ENCODE peak calls at places on chromosomes 4 and X, in five cellular contexts. G is IMR-90; F is lower lobe of right lung; T is CD8-positive, alpha-beta T cell; W is CD4-positive, alpha-beta T cell. B is an unnamed sample.

GRCh38 chr4:80141543-80141942 is 55.8 kb upstream of the PRDM8 start:
- ATAC-seq in G (no peak), F (no peak), T (no peak), W (no peak), B (no peak)

GRCh38 chr4:152090543-152090942 is 329.7 kb upstream of the GATB start:
- ATAC-seq in G (peak), F (no peak), T (peak), W (peak), B (no peak)

GRCh38 chrX:140815868-140816267 is 106.3 kb downstream of the LINC00632 start:
- ATAC-seq in G (no peak), F (no peak), T (no peak), W (no peak), B (no peak)

GRCh38 chr4:8585186-8585585 is 5.0 kb downstream of the GPR78 start:
- ATAC-seq in G (no peak), F (no peak), T (no peak), W (no peak), B (no peak)

GRCh38 chr4:2386717-2387116 is 31.7 kb downstream of the ZFYVE28 start:
- ATAC-seq in G (no peak), F (no peak), T (no peak), W (no peak), B (no peak)

GRCh38 chr4:44760142-44760898 is 34.0 kb upstream of the GNPDA2 start:
- ATAC-seq in G (peak), F (peak), T (peak), W (peak), B (peak)

GRCh38 chrX:101642086-101642485 is 17.6 kb downstream of the ARMCX2 start:
- ATAC-seq in G (no peak), F (no peak), T (no peak), W (no peak), B (no peak)

GRCh38 chr4:2849267-2850140 is 5.9 kb downstream of the ADD1 start:
- ATAC-seq in G (peak), F (peak), T (no peak), W (no peak), B (no peak)

GRCh38 chr4:42281324-42282020 is 115.8 kb upstream of the SHISA3 start:
- ATAC-seq in G (no peak), F (no peak), T (no peak), W (no peak), B (no peak)

GRCh38 chr4:26687728-26688127 is 103.8 kb downstream of the TBC1D19 start:
- ATAC-seq in G (peak), F (no peak), T (no peak), W (no peak), B (no peak)

GRCh38 chr4:113349400-113349799 is 299.9 kb downstream of the ANK2 start:
- ATAC-seq in G (no peak), F (no peak), T (no peak), W (no peak), B (no peak)

GRCh38 chrX:56623316-56623715 is 59.9 kb downstream of the UBQLN2 start:
- ATAC-seq in G (no peak), F (no peak), T (no peak), W (no peak), B (no peak)

GRCh38 chrX:13001961-13002671 is 27.2 kb downstream of the TMSB4X start:
- ATAC-seq in G (peak), F (no peak), T (peak), W (peak), B (no peak)

DNA sequence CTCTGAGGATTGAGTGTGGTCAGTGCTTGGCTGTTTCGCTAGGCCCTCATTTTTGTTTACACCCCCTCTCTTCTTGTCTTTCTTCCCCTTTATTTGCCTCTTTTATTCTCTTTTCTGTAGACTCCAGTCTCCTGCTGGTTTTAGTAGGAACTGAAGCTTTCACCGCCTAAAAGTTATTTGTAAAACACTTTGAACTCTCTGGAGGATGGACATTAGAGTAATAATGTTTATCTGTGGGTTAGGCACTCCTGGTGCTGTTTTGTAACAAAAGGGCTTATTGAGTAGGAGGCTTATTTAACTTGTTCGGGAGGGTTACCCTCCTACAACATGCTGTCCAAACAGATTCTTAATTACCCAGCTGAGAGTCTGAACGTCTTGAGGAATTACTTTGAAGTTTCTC is 1.6 kb upstream of the ARHGAP10 start:
- ATAC-seq in G (no peak), F (no peak), T (no peak), W (no peak), B (no peak)
- H3K27ac ChIP-seq in G (no peak), F (no peak), T (no peak), W (no peak), B (no peak)

GRCh38 chr4:37864786-37865185 is 26.1 kb upstream of the TBC1D1 start:
- ATAC-seq in G (no peak), F (peak), T (no peak), W (no peak), B (no peak)

GRCh38 chr4:37872310-37872988 is 18.4 kb upstream of the TBC1D1 start:
- ATAC-seq in G (no peak), F (no peak), T (no peak), W (no peak), B (no peak)

GRCh38 chr4:37865450-37865849 is 25.4 kb upstream of the TBC1D1 start:
- ATAC-seq in G (no peak), F (no peak), T (no peak), W (no peak), B (peak)

GRCh38 chr4:37867102-37867501 is 23.8 kb upstream of the TBC1D1 start:
- ATAC-seq in G (no peak), F (no peak), T (no peak), W (no peak), B (no peak)
- H3K27ac ChIP-seq in G (no peak), F (no peak), T (no peak), W (no peak), B (no peak)

DNA sequence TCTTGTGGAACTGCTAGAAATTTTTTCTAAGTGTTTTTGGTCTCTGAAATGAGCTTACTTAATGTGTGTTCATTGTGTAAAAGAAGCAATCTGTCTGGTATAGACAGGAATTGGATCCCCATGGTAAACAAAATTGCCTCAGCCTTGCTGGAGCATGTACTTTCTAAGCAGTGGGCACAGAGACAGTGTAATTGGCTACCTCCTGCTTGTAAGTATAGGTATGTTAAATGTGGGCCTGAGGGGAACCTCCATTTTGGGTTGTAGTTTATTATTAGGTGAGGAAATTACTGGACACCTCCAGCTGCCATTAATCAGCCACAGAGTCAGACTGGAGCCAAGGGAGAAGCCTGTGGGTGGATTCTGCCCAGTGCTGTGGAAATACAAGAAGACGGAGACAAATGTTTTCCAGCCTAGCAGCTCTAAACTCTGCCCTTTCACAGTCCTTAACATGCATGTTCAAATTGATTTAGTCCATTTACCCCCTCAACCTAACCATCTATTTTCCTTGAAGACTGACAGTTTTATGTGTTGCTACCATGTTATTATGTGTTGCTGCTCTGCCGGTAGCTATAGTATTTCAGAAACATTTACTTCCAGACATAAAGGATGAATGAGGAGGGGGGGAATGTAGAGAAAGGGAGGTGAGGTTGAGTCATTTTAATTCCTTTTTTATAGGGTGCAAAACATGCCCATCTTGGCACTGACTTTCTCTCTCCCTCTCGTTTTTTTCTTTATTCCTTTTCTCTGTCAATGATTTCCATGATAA is 473.1 kb downstream of the SPRY1 start:
- ATAC-seq in G (no peak), F (peak), T (no peak), W (no peak), B (peak)
- H3K27ac ChIP-seq in G (no peak), F (no peak), T (no peak), W (no peak), B (peak)

DNA sequence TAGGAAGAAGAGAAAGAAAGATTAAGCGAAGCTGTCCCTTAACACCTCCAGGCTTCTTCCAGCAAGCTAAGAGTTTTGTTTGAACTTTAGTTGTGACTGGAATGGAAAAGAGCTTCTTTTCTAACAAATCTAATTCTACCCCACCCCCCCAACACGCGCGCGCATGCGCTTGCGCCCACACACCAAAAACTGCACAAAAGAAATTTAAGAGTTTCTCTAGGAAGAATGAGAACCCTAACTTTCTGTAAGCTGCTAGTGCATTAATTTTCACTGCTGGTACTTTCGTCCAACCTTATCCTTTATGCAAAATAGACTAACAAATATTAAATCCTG is 9.0 kb upstream of the INTU start:
- ATAC-seq in G (peak), F (peak), T (no peak), W (no peak), B (no peak)
- H3K27ac ChIP-seq in G (peak), F (peak), T (no peak), W (no peak), B (peak)

GRCh38 chr4:40331092-40331824 is 3.9 kb upstream of the CHRNA9 start:
- ATAC-seq in G (no peak), F (no peak), T (no peak), W (no peak), B (no peak)
- H3K27ac ChIP-seq in G (no peak), F (no peak), T (no peak), W (no peak), B (no peak)

DNA sequence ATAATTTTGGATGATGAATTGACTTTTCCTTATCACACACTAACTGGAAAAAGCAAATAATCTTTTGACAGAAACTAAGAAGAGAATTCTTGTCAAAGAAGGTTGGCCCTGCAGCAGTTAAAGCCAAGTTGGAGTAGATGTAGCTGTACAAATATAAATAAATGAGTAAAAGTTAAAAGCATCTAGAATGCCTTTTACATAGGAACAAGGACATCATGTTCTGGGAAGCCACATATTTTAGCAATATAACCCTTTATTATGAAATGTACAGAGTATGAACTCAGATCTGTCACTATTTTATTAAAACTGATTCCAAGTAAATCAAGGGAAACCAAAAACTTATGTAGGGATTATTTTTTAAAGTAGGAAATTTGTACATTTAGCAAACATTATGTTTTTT is 269.4 kb upstream of the FAT4 start:
- ATAC-seq in G (no peak), F (no peak), T (no peak), W (no peak), B (no peak)
- H3K27ac ChIP-seq in G (no peak), F (no peak), T (no peak), W (no peak), B (no peak)

DNA sequence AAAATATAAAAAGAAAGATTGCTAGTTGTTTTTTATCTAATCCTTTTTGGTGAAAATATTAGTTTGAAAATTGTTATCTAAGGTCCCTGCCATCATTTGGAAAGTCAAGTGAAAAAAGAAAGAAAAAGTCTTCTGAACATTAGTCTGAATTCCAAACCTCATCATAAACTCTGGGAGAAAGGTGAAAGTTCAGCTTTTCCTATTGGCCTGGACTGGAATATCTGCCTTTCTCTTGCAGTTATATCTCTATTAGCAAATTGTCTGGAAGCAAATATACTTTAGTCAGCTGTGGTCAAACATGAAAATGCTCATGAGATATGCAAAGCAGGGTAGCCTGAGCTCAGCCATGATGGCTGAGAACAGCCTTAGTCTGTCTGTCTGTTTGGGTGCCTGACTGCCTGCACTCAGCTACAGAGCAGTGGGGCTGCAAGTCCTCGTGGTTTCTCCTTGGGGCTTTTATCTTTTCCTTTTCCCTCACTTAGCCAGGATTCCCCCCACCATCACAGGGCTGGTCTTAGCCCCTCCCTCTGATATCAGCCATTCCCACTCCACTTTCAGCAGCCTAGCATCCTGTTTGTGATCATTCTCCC is 19.5 kb upstream of the PGRMC2 start:
- ATAC-seq in G (no peak), F (no peak), T (no peak), W (no peak), B (no peak)
- H3K27ac ChIP-seq in G (no peak), F (no peak), T (no peak), W (no peak), B (no peak)

GRCh38 chr4:40502936-40503335 is 126.7 kb downstream of the RBM47 start:
- ATAC-seq in G (no peak), F (no peak), T (peak), W (no peak), B (no peak)
- H3K27ac ChIP-seq in G (no peak), F (no peak), T (no peak), W (no peak), B (no peak)

DNA sequence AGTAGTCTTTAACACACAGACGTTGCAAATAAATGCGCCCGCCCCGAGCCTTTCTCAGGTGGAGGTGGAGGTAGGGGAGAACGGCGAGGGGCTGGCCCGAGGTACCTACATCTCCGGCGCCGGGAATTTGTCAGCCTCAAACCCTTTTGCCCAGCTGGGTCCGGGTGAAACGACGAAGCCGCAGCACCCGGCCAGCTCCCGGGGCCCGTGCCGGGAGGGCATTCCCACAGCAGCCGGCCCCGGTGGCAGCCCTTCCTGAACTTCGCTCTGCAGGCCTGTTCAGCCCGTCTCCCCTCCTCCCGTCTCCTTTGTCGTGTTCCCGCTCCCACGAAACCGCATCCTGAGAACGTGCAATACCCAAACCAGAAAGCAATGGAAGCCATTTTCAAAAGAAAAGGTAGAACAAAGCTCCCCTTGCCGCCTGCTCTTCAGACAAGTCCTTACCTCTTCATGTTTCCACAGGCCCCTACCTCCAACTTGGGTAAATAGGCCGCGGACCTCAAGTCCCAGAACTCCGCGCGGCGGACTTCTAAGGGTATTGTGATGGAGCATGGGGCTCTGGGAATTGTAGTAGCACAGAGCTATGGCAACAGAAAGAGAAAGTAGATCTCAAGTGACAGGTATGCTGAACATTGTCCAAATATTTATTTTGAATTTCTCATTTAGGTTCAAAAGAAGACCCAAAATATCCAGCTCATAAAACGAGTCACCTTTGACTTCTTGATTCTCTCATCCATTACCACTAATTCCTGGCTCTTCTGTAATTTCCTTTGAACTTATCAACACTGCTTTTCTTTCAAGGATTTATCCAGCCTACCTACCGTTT is at the start of gene RBM41:
- ATAC-seq in G (peak), F (peak), T (peak), W (peak), B (peak)
- H3K27ac ChIP-seq in G (peak), F (peak), T (peak), W (peak), B (peak)

GRCh38 chr4:153485860-153486259 is 19.7 kb downstream of the TMEM131L start:
- ATAC-seq in G (no peak), F (no peak), T (no peak), W (no peak), B (no peak)
- H3K27ac ChIP-seq in G (no peak), F (peak), T (no peak), W (peak), B (peak)